ENCODE peak calls at places on chromosome 20, in eight cellular contexts. D is fibroblast of lung, H is IMR-90, M is PC-3, S is K562, G is OCI-LY7, Y is mammary epithelial cell, E is H1. P is an unnamed sample.

GRCh38 chr20:58021481-58021880 is 207.0 kb downstream of the ANKRD60 start:
- DNase-seq in D (no peak), H (no peak), M (no peak), S (peak; percentile 89), G (no peak), Y (no peak), E (peak; percentile 74), P (no peak)

GRCh38 chr20:32888636-32889035 is 29.9 kb downstream of the EFCAB8 start:
- DNase-seq in D (no peak), H (no peak), M (no peak), S (no peak), G (no peak), Y (no peak), E (no peak), P (no peak)

GRCh38 chr20:58340853-58341252 is 31.3 kb downstream of the RAB22A start:
- DNase-seq in D (no peak), H (peak; percentile 28), M (peak; percentile 49), S (no peak), G (no peak), Y (no peak), E (no peak), P (no peak)

GRCh38 chr20:36542019-36542488 is 735 bp downstream of the MYL9 start:
- DNase-seq in D (peak; percentile 60), H (peak; percentile 70), M (peak; percentile 16), S (peak; percentile 76), G (no peak), Y (no peak), E (peak; percentile 84), P (no peak)

GRCh38 chr20:42041000-42041565 is 422.9 kb upstream of the CHD6 start:
- DNase-seq in D (no peak), H (no peak), M (no peak), S (peak; percentile 11), G (no peak), Y (no peak), E (no peak), P (no peak)

GRCh38 chr20:24485981-24486380 is 16.6 kb downstream of the SYNDIG1 start:
- DNase-seq in D (no peak), H (no peak), M (no peak), S (no peak), G (no peak), Y (no peak), E (no peak), P (no peak)

GRCh38 chr20:51452091-51452613 is 90.4 kb downstream of the NFATC2 start:
- DNase-seq in D (no peak), H (no peak), M (no peak), S (no peak), G (no peak), Y (no peak), E (no peak), P (no peak)

GRCh38 chr20:34493646-34494045 is 22.6 kb upstream of the DYNLRB1 start:
- DNase-seq in D (no peak), H (peak; percentile 55), M (no peak), S (no peak), G (no peak), Y (no peak), E (no peak), P (no peak)

GRCh38 chr20:17177341-17177740 is 49.5 kb upstream of the PCSK2 start:
- DNase-seq in D (no peak), H (no peak), M (no peak), S (no peak), G (no peak), Y (no peak), E (no peak), P (no peak)

GRCh38 chr20:7585126-7585679 is 355.1 kb downstream of the HAO1 start:
- DNase-seq in D (no peak), H (no peak), M (no peak), S (no peak), G (no peak), Y (peak; percentile 31), E (no peak), P (no peak)
- H3K4me3 ChIP-seq in D (no peak overlapping the region), H (no peak overlapping the region), M (no peak overlapping the region), S (no peak overlapping the region), G (no peak overlapping the region), Y (no peak overlapping the region), E (no peak overlapping the region), P (no peak overlapping the region)

DNA sequence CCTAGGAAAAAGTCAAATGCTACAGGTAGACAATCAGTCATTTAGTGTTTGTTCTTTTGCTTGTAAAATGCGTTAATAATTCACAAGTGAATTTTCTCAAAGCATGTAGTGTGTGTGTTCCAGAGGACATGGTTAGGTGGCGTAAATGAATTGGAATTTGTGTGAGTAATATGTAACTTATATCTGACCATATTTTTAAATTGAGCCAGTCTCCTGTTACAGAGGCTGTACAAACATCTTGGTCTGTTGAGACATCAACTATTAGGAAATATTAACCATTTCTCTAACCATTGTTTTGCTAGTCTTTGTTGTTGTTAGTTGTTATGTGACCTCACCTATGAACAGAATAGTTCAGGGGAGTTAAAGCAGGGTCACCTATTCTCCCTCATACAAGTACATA is 22.7 kb downstream of the MCM8 start:
- DNase-seq in D (peak; percentile 58), H (peak; percentile 68), M (peak; percentile 97), S (no peak), G (no peak), Y (peak; percentile 50), E (no peak), P (no peak)
- H3K4me2 ChIP-seq in D (no peak overlapping the region), H (peak overlapping the region; percentile 46), M (peak overlapping the region; percentile 74), S (no peak overlapping the region), G (no peak overlapping the region), Y (no peak overlapping the region), E (no peak overlapping the region), P (no peak overlapping the region)

GRCh38 chr20:18496042-18496441 is 983 bp downstream of the RBBP9 start:
- DNase-seq in D (no peak), H (no peak), M (peak; percentile 13), S (no peak), G (peak; percentile 44), Y (peak; percentile 36), E (no peak), P (peak; percentile 67)
- H3K4me3 ChIP-seq in D (peak overlapping the region; percentile 56), H (peak overlapping the region; percentile 92), M (peak overlapping the region; percentile 92), S (peak overlapping the region; percentile 66), G (peak overlapping the region; percentile 95), Y (peak overlapping the region; percentile 78), E (peak overlapping the region; percentile 93), P (peak overlapping the region; percentile 81)

GRCh38 chr20:38093641-38094077 is 60.1 kb downstream of the RPRD1B start:
- DNase-seq in D (no peak), H (no peak), M (no peak), S (no peak), G (no peak), Y (no peak), E (no peak), P (no peak)
- H3K4me2 ChIP-seq in D (no peak overlapping the region), H (no peak overlapping the region), M (no peak overlapping the region), S (no peak overlapping the region), G (peak overlapping the region; percentile 43), Y (no peak overlapping the region), E (no peak overlapping the region), P (peak overlapping the region; percentile 5)

P was measured in Karpas-422.